ENCODE peak calls at places on chromosome 21, in five cellular contexts. E is sigmoid colon, F is epithelial cell of esophagus, D is lower lobe of right lung, Y is fibroblast of mammary gland. P is an unnamed sample.

GRCh38 chr21:14880922-14881321 is 183.9 kb downstream of the NRIP1 start:
- DNase-seq in E (no peak), F (peak), D (no peak), Y (peak), P (no peak)

GRCh38 chr21:33028759-33029511 is 3.2 kb downstream of the OLIG2 start:
- DNase-seq in F (no peak), Y (no peak), E (peak), D (no peak), P (peak)

GRCh38 chr21:46634966-46635323 is 529 bp upstream of the PRMT2 start:
- DNase-seq in E (peak), Y (peak), F (peak), D (peak), P (no peak)

GRCh38 chr21:31363720-31364119 is 19.7 kb upstream of the TIAM1 start:
- DNase-seq in F (no peak), E (no peak), Y (no peak), D (no peak), P (no peak)

GRCh38 chr21:34885125-34885524 is 164.0 kb downstream of the RUNX1 start:
- DNase-seq in Y (no peak), E (no peak), D (no peak), F (no peak), P (no peak)

GRCh38 chr21:32426592-32427051 is 14.1 kb downstream of the EVA1C start:
- DNase-seq in E (no peak), D (no peak), F (peak), Y (no peak), P (no peak)

GRCh38 chr21:25801217-25802015 is 66.6 kb downstream of the GABPA start:
- DNase-seq in F (peak), D (peak), E (peak), Y (peak), P (peak)

GRCh38 chr21:35028451-35028757 is 20.7 kb downstream of the RUNX1 start:
- DNase-seq in D (no peak), F (no peak), E (no peak), Y (no peak), P (no peak)

GRCh38 chr21:32538147-32538792 is 47.1 kb downstream of the TCP10L start:
- DNase-seq in Y (no peak), E (no peak), F (no peak), D (no peak), P (no peak)

GRCh38 chr21:34202553-34203332 is 129.4 kb downstream of the MRPS6 start:
- DNase-seq in Y (no peak), D (peak), F (no peak), E (peak), P (no peak)

GRCh38 chr21:34813266-34813886 is 144.6 kb downstream of the CLIC6 start:
- DNase-seq in D (no peak), Y (peak), E (no peak), F (peak), P (peak)

GRCh38 chr21:17119466-17120297 is 393.2 kb upstream of the CXADR start:
- DNase-seq in D (no peak), Y (no peak), F (no peak), E (no peak), P (no peak)

GRCh38 chr21:23475518-23476189 is 2131.6 kb downstream of the MRPL39 start:
- DNase-seq in D (no peak), E (no peak), F (no peak), Y (no peak), P (no peak)

GRCh38 chr21:25496825-25497482 is 110.3 kb downstream of the MRPL39 start:
- DNase-seq in E (no peak), F (peak), Y (peak), D (no peak), P (no peak)

GRCh38 chr21:31491617-31492016 is 147.6 kb upstream of the TIAM1 start:
- DNase-seq in F (no peak), Y (no peak), E (no peak), D (no peak), P (no peak)

GRCh38 chr21:41701749-41702148 is 65.1 kb downstream of the RIPK4 start:
- DNase-seq in D (no peak), E (no peak), F (no peak), Y (peak), P (no peak)

GRCh38 chr21:41692216-41692615 is 74.6 kb downstream of the RIPK4 start:
- DNase-seq in F (no peak), D (no peak), E (no peak), Y (no peak), P (no peak)

GRCh38 chr21:41695513-41695912 is 71.3 kb downstream of the RIPK4 start:
- DNase-seq in E (no peak), Y (no peak), F (no peak), D (no peak), P (no peak)

GRCh38 chr21:41699311-41699710 is 67.5 kb downstream of the RIPK4 start:
- DNase-seq in F (no peak), D (no peak), Y (no peak), E (no peak), P (no peak)

DNA sequence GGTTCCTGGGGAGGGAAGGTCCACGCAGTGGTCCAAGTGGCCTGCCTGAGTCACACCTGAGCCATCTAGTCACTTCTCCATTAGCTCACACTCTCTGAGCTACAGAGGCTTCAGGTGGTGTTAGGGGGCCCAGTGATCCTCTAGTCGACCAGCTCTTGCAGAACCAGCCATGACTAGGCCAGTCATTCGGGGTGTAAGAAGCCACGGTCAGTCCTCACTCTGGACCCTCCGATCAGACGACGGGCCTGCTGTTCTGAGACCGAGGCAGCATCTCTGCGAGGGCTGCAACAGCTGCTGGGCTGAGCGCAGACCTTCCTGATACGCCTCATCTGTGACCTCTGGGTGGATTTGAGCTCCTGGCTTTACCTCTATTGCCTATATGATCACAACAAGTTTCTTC is 68.8 kb downstream of the RIPK4 start:
- DNase-seq in D (no peak), E (no peak), Y (no peak), F (no peak), P (no peak)
- TF ChIP-seq CTCF in D (no peak), E (no peak), Y (no peak), F (no peak), P (no peak)

GRCh38 chr21:21997390-21998333 is 999.5 kb downstream of the NCAM2 start:
- DNase-seq in D (no peak), E (no peak), F (no peak), Y (no peak), P (no peak)
- H3K4me3 ChIP-seq in D (no peak), E (no peak), F (no peak), Y (no peak), P (no peak)

DNA sequence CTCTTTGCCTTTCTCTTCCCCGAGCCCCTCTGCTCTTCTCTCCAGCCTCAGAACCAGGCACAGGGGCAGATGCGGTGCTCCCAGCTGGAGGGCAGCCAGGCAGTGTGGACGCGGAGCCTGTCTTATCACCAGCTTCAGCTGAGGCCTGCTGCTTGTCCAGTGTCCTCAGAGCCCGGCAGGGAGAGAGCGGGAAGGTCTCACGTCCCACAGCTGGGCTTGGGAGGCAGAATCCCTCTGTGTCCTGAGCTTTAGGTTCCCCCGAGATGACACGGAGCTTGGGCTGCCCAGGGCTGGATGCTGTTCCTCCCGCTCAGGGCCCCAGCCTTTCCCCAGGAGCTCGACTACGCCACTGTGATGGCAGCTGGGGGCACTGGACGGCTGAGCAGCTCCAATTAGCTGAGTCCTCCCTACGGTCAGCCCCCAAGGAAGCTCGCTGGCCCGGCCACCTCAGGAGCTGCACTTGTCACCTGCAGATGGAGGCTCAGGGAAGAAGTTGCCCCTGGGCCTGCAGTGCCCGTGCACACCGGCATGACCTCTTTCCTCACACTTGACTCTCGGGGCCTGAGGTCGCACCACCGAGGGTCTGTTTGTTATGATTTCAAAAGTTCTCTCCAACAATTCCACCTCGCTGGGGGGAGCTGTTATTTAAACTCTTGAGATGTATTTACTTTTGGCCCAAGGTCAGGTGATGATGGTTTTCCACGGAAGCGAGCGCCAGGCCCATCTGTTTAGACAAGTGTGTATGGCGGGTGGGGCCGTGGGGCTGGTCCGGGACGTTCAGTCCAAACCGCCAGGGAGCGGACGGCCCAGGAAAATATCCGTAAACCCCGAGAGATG is 127.3 kb downstream of the SIK1 start:
- DNase-seq in E (no peak), F (no peak), Y (no peak), D (peak), P (no peak)
- TF ChIP-seq CTCF in E (no peak), F (no peak), Y (no peak), D (no peak), P (no peak)

DNA sequence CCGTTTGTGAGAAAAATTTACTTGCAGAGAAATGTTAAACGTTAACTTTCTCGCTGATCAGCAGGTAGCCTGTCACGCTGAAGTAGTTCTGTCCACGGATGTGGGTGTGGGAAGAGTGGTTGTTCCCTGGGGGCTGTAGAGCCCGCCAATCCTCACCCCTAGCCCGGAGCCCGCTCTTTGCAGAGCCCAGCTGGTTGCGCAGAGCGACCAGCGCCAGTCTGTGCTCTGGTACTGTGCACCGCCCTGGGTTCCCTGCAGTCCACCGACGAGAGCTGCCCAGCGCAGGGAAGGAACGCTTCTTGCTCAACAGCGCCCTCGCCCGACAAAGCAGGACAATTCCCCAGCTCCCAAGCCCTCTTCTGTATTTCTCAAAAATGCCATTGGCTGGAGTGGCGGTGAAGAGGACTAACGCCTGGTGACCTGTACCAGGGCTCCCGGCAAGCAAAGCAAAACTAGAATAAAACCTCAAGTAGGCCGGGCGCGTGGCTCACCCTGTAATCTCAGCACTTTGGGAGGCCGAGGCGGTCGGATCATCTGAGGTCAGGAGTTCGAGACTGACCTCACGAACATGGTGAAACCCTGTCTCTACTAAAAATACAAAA is 3.3 kb downstream of the RIPPLY3 start:
- DNase-seq in D (peak), F (peak), Y (peak), E (peak), P (peak)
- H3K4me3 ChIP-seq in D (peak), F (peak), Y (peak), E (no peak), P (peak)

GRCh38 chr21:45287438-45288391 is at the start of gene POFUT2:
- DNase-seq in Y (peak), D (peak), E (peak), F (peak), P (peak)
- TF ChIP-seq CTCF in Y (no peak), D (no peak), E (no peak), F (no peak), P (no peak)

DNA sequence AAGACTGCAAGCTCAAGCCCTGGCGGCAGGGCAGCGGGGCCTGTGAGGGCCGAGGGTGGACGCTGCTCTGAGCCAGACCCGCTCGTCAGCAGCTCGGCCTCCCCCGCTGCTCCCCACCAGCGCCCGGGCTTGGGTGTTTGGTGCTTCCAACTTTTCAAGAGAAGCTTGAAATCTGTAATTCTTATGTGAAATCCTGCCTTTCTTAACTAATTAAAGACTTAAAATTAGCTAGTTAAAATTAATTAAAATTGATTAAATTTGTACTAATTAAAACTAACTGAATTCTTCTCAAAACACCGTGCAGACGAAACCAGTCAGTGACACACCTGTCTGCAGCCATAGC is 14.0 kb upstream of the SLC19A1 start:
- DNase-seq in D (no peak), Y (no peak), F (no peak), E (no peak), P (no peak)
- H3K4me3 ChIP-seq in D (peak), Y (no peak), F (no peak), E (peak), P (no peak)

P was measured in left lung.